ENCODE peak calls at places on chromosomes 5 and 9, in seven cellular contexts. D is dorsolateral prefrontal cortex, S is astrocyte of the spinal cord, L is OCI-LY7, W is IMR-90, U is H9, R is cardiac fibroblast. Z is an unnamed sample.

GRCh38 chr9:122538757-122539156 is 11.7 kb upstream of the OR1N1 start:
- DNase-seq in D (no peak), S (no peak), L (no peak), W (no peak), U (no peak), R (no peak), Z (no peak)

GRCh38 chr5:40021007-40021406 is 596.2 kb upstream of the DAB2 start:
- DNase-seq in D (no peak), S (no peak), L (peak), W (peak), U (no peak), R (no peak), Z (no peak)

GRCh38 chr9:71490810-71491209 is 277.5 kb downstream of the CEMIP2 start:
- DNase-seq in D (no peak), S (no peak), L (no peak), W (no peak), U (no peak), R (no peak), Z (peak)

GRCh38 chr5:66931651-66932050 is 264.9 kb downstream of the CD180 start:
- DNase-seq in D (no peak), S (no peak), L (no peak), W (no peak), U (no peak), R (no peak), Z (no peak)

GRCh38 chr9:136532799-136533774 is 12.8 kb downstream of the NOTCH1 start:
- DNase-seq in D (no peak), S (no peak), L (no peak), W (no peak), U (no peak), R (no peak), Z (peak)

GRCh38 chr9:2771661-2772060 is 54.4 kb downstream of the KCNV2 start:
- DNase-seq in D (no peak), S (no peak), L (no peak), W (peak), U (no peak), R (no peak), Z (no peak)

GRCh38 chr5:1288439-1289335 is 6.2 kb downstream of the TERT start:
- DNase-seq in D (no peak), S (no peak), L (no peak), W (no peak), U (peak), R (no peak), Z (no peak)

GRCh38 chr9:136159851-136160250 is 41.2 kb upstream of the TMEM250 start:
- DNase-seq in D (no peak), S (no peak), L (no peak), W (no peak), U (no peak), R (no peak), Z (no peak)

GRCh38 chr9:18906656-18907395 is 126.2 kb downstream of the SAXO1 start:
- DNase-seq in D (no peak), S (peak), L (no peak), W (peak), U (no peak), R (peak), Z (no peak)

GRCh38 chr9:6106576-6107339 is 91.3 kb upstream of the RANBP6 start:
- DNase-seq in D (no peak), S (no peak), L (peak), W (peak), U (peak), R (peak), Z (peak)

GRCh38 chr9:111179577-111179976 is 141.3 kb upstream of the LPAR1 start:
- DNase-seq in D (no peak), S (peak), L (no peak), W (no peak), U (no peak), R (no peak), Z (no peak)

GRCh38 chr9:131276891-131277672 is 772 bp upstream of the FAM78A start:
- DNase-seq in D (no peak), S (no peak), L (peak), W (no peak), U (no peak), R (no peak), Z (no peak)

GRCh38 chr9:125372441-125373226 is 111.0 kb downstream of the GAPVD1 start:
- DNase-seq in D (no peak), S (no peak), L (no peak), W (no peak), U (no peak), R (no peak), Z (no peak)

GRCh38 chr9:78298046-78298511 is 1.2 kb downstream of the PSAT1 start:
- DNase-seq in D (peak), S (no peak), L (no peak), W (no peak), U (no peak), R (no peak), Z (peak)

GRCh38 chr9:138104251-138105122 is 226.9 kb downstream of the CACNA1B start:
- DNase-seq in D (no peak), S (no peak), L (no peak), W (no peak), U (peak), R (no peak), Z (peak)

GRCh38 chr9:123796618-123797484 is 133.1 kb downstream of the DENND1A start:
- DNase-seq in D (no peak), S (no peak), L (no peak), W (no peak), U (no peak), R (peak), Z (no peak)

GRCh38 chr9:21078702-21079101 is 960 bp upstream of the IFNB1 start:
- DNase-seq in D (no peak), S (no peak), L (peak), W (no peak), U (no peak), R (no peak), Z (no peak)

GRCh38 chr5:95842955-95843544 is 20.5 kb upstream of the GLRX start:
- DNase-seq in D (peak), S (peak), L (peak), W (peak), U (peak), R (peak), Z (peak)

GRCh38 chr5:116013207-116013777 is 19.0 kb upstream of the ARL14EPL start:
- DNase-seq in D (no peak), S (no peak), L (no peak), W (peak), U (no peak), R (peak), Z (no peak)

GRCh38 chr5:132098151-132098594 is 24.6 kb downstream of the CSF2 start:
- DNase-seq in D (no peak), S (no peak), L (no peak), W (peak), U (no peak), R (no peak), Z (no peak)

GRCh38 chr9:91761362-91761761 is 188.7 kb downstream of the ROR2 start:
- DNase-seq in D (no peak), S (no peak), L (no peak), W (no peak), U (no peak), R (no peak), Z (no peak)

DNA sequence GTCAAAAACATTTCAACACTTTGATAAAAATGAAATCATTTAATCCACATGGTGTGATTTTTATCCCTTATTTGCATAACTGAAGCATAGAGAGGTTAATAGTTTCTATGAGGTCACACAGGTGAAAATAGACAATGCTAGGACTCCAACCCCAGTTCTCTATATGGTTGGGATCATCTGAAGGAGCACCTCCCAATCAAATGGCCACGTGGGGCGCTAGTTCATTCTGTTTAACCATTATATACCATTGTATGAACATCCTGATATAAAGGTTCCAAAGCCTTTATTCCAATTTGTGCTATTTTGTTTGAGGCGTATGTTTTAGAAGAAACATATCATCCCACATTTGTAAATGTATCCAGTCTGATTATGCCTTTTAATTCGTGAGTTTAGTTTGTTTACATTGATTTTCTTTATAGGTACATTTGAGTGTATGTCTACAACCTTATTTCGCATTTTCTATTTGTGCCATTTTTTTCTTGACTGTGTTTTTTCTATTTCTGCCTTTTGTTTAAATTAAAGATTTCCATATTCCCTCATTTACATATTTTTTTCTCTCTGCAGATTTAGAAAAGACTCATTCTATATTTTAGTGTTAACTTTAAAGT is 1092.0 kb downstream of the MAT2B start:
- DNase-seq in D (no peak), S (no peak), L (peak), W (no peak), U (no peak), R (no peak), Z (peak)
- TF ChIP-seq CTCF in D (no peak), S (peak), L (peak), W (no peak), U (peak), R (peak), Z (peak)

GRCh38 chr5:15687401-15687800 is 187.4 kb downstream of the FBXL7 start:
- DNase-seq in D (peak), S (no peak), L (no peak), W (no peak), U (no peak), R (no peak), Z (no peak)

GRCh38 chr5:15682566-15682965 is 182.6 kb downstream of the FBXL7 start:
- DNase-seq in D (no peak), S (no peak), L (no peak), W (no peak), U (no peak), R (no peak), Z (no peak)

GRCh38 chr5:15682122-15682521 is 182.1 kb downstream of the FBXL7 start:
- DNase-seq in D (no peak), S (no peak), L (no peak), W (no peak), U (no peak), R (no peak), Z (no peak)

GRCh38 chr5:15683332-15683731 is 183.4 kb downstream of the FBXL7 start:
- DNase-seq in D (no peak), S (no peak), L (peak), W (peak), U (peak), R (peak), Z (no peak)
- TF ChIP-seq CTCF in D (no peak), S (no peak), L (peak), W (peak), U (peak), R (peak), Z (no peak)

GRCh38 chr5:126497506-126497905 is 74.3 kb downstream of the GRAMD2B start:
- DNase-seq in D (no peak), S (no peak), L (peak), W (no peak), U (no peak), R (no peak), Z (no peak)

GRCh38 chr5:126501448-126501847 is 78.2 kb downstream of the GRAMD2B start:
- DNase-seq in D (no peak), S (no peak), L (no peak), W (no peak), U (no peak), R (no peak), Z (no peak)

GRCh38 chr5:126499742-126500396 is 76.7 kb downstream of the GRAMD2B start:
- DNase-seq in D (no peak), S (no peak), L (peak), W (no peak), U (peak), R (peak), Z (peak)

GRCh38 chr5:126503602-126504104 is 80.4 kb downstream of the GRAMD2B start:
- DNase-seq in D (no peak), S (peak), L (no peak), W (peak), U (no peak), R (peak), Z (no peak)

DNA sequence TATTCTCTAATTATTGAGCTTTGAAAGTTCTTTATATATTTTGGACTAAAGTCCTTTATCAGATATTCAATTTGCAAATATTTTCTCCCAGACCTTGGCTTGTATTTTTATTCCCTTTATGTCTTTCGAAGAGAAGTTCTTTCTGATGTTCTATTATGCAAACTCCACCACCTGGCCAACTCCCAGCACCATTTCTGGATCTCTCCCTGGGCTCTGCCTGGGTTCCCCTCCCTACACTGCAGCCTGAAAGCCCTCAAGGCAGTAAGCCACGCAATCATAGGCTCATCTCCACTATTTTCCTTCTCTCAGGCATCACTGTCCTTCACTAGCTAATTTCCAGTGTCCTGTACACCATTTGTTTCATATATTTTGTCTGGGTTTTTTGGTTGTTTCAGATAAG is 76.1 kb downstream of the GRAMD2B start:
- DNase-seq in D (no peak), S (no peak), L (no peak), W (no peak), U (no peak), R (no peak), Z (no peak)
- TF ChIP-seq CTCF in D (no peak), S (no peak), L (no peak), W (no peak), U (no peak), R (no peak), Z (no peak)

DNA sequence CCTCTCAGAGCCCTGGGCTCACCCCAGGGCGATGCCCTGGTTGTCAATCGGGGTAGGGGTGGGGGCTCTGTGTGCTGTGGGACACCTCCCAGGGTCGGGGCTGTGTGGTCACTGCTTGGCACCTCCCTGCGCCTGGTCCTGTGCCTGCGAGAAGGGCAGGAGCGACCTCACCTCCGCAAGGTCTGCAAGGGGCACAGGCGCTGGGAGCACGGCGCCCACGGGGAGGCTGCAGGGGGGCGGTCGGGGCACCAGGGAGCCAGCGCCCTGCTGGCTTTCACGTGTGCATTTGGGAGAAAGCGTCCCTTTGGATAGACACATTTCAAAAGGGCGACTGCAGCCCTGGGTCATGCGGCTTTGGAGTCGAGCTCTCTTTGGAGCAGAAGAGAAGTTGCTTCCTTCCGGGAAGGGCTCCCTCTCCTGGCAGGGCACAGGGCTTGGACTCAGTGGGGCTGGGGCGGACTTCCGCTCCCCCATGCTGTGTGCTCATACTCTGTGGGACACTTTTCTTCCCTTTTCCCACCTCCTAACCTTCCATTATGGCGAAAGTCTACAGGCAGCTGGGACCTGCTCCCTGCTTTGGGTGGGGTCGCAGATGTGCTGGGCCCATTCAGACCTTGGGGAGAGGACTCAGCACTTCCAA is 52.8 kb upstream of the SLC28A3 start:
- DNase-seq in D (no peak), S (no peak), L (no peak), W (no peak), U (no peak), R (no peak), Z (no peak)
- TF ChIP-seq CTCF in D (no peak), S (no peak), L (no peak), W (no peak), U (peak), R (no peak), Z (no peak)

GRCh38 chr9:128807827-128808226 is 10.5 kb upstream of the ENDOG start:
- DNase-seq in D (no peak), S (no peak), L (no peak), W (no peak), U (no peak), R (no peak), Z (no peak)

GRCh38 chr9:128809036-128809599 is 9.2 kb upstream of the ENDOG start:
- DNase-seq in D (no peak), S (no peak), L (no peak), W (no peak), U (no peak), R (no peak), Z (no peak)

GRCh38 chr9:128808543-128808942 is 9.8 kb upstream of the ENDOG start:
- DNase-seq in D (no peak), S (no peak), L (no peak), W (no peak), U (no peak), R (no peak), Z (no peak)

GRCh38 chr9:128810873-128811272 is 7.4 kb upstream of the ENDOG start:
- DNase-seq in D (no peak), S (no peak), L (no peak), W (no peak), U (no peak), R (no peak), Z (no peak)

DNA sequence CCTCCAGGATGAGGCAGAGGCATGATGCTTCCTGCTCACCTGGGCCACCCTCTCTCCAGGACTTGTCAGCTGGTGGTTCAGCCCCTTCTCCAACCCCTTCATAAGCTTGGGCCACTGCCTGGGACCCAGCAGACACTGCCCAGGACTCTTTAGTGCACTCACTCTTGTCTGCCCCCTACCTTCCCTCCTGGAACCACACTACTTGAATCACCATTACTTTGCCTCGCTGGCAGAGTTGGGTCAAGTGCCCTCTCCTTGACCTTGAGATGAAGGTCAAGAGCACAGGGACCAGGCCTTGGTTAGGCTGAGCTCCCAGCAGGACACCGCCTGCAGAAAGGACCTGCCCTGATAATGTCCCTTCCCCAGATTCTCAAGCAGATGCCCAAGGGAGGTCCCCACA is 8.5 kb upstream of the ENDOG start:
- DNase-seq in D (no peak), S (no peak), L (no peak), W (no peak), U (no peak), R (no peak), Z (no peak)
- TF ChIP-seq CTCF in D (no peak), S (no peak), L (peak), W (no peak), U (peak), R (peak), Z (no peak)

GRCh38 chr9:127187231-127187956 is 65.0 kb upstream of the ANGPTL2 start:
- DNase-seq in D (no peak), S (peak), L (no peak), W (peak), U (no peak), R (peak), Z (no peak)

GRCh38 chr9:127186799-127187198 is 64.4 kb upstream of the ANGPTL2 start:
- DNase-seq in D (no peak), S (no peak), L (no peak), W (no peak), U (no peak), R (no peak), Z (no peak)

GRCh38 chr9:127192744-127193143 is 70.3 kb upstream of the ANGPTL2 start:
- DNase-seq in D (no peak), S (no peak), L (no peak), W (no peak), U (no peak), R (no peak), Z (no peak)

GRCh38 chr9:127188396-127188795 is 66.0 kb upstream of the ANGPTL2 start:
- DNase-seq in D (no peak), S (no peak), L (no peak), W (no peak), U (no peak), R (no peak), Z (no peak)

DNA sequence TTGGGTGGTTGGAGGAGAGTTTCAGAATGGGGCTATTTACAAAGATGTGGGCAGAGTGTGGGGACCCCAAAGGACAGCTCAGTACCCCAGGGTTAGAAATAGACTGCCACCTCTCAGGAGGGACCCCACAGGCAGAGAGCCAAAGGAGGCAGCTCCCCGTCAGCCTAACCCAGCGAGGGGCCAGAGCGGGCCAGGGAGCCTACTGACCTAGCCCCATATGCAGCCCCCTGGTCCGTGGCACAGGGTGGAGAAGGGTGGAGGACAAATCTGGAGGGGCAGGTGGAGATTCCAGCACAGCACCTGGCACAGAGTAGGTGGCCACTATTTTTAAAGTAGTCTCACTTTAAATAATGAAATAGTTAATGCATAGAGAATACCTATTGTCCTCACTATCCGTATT is 67.2 kb upstream of the ANGPTL2 start:
- DNase-seq in D (no peak), S (no peak), L (no peak), W (no peak), U (no peak), R (no peak), Z (no peak)
- TF ChIP-seq CTCF in D (no peak), S (no peak), L (no peak), W (no peak), U (no peak), R (no peak), Z (no peak)

GRCh38 chr5:28810751-28811136 is 1772.4 kb upstream of the CDH9 start:
- DNase-seq in D (no peak), S (no peak), L (no peak), W (no peak), U (no peak), R (no peak), Z (no peak)
- TF ChIP-seq CTCF in D (no peak), S (no peak), L (no peak), W (no peak), U (peak), R (no peak), Z (no peak)

Z was measured in GM10248.